ENCODE peak calls at places on chromosomes 12 and 14, in five cellular contexts. J, G, S, U and V are unnamed samples.

GRCh38 chr12:50542448-50542847 is 37.7 kb downstream of the DIP2B start:
- DNase-seq in G (no peak), S (no peak), U (peak), J (peak), V (no peak)

GRCh38 chr12:28388879-28389278 is 198.6 kb downstream of the CCDC91 start:
- DNase-seq in S (no peak), G (no peak), J (no peak), U (no peak), V (no peak)

GRCh38 chr12:117143008-117143532 is 43.9 kb upstream of the TESC start:
- DNase-seq in G (peak), U (peak), S (no peak), J (no peak), V (no peak)

GRCh38 chr14:64074961-64075619 is 219.1 kb downstream of the ESR2 start:
- DNase-seq in S (no peak), G (no peak), J (peak), U (peak), V (no peak)

GRCh38 chr14:29144598-29144997 is 378.0 kb downstream of the FOXG1 start:
- DNase-seq in G (no peak), S (no peak), U (peak), J (peak), V (peak)

GRCh38 chr12:50224026-50224692 is 57.0 kb upstream of the CERS5 start:
- DNase-seq in U (peak), S (no peak), J (peak), G (peak), V (no peak)

GRCh38 chr12:113781415-113782198 is 184.5 kb downstream of the RBM19 start:
- DNase-seq in S (no peak), J (no peak), G (no peak), U (no peak), V (peak)

GRCh38 chr12:642633-643477 is 20.4 kb downstream of the NINJ2 start:
- DNase-seq in G (peak), U (no peak), S (no peak), J (peak), V (no peak)

GRCh38 chr12:41345071-41345470 is 157.0 kb downstream of the PDZRN4 start:
- DNase-seq in J (no peak), G (no peak), S (no peak), U (no peak), V (no peak)

GRCh38 chr12:103955811-103956514 is 9.7 kb upstream of the TDG start:
- DNase-seq in S (no peak), G (no peak), J (no peak), U (peak), V (no peak)

GRCh38 chr12:59182191-59182590 is 261.9 kb upstream of the LRIG3 start:
- DNase-seq in J (no peak), U (peak), G (no peak), S (no peak), V (no peak)

GRCh38 chr12:2053675-2054070 is 886 bp downstream of the CACNA1C start:
- DNase-seq in G (no peak), U (no peak), S (no peak), J (peak), V (no peak)

GRCh38 chr12:52074656-52075408 is 4.7 kb upstream of the SMIM41 start:
- DNase-seq in U (no peak), G (no peak), J (peak), S (no peak), V (no peak)

GRCh38 chr12:117845271-117845904 is 123.4 kb downstream of the KSR2 start:
- DNase-seq in J (peak), U (no peak), G (no peak), S (no peak), V (no peak)

GRCh38 chr12:98951401-98951800 is 306.3 kb downstream of the APAF1 start:
- DNase-seq in G (no peak), U (no peak), J (no peak), S (no peak), V (no peak)

GRCh38 chr12:109127533-109128242 is 11.3 kb downstream of the ACACB start:
- DNase-seq in U (no peak), J (no peak), G (no peak), S (no peak), V (no peak)

GRCh38 chr12:96215933-96216273 is 21.7 kb downstream of the ELK3 start:
- DNase-seq in G (no peak), S (peak), U (no peak), J (no peak), V (no peak)

GRCh38 chr12:2389079-2389790 is 336.4 kb downstream of the CACNA1C start:
- DNase-seq in S (no peak), G (no peak), U (no peak), J (no peak), V (no peak)

GRCh38 chr14:95095991-95096390 is 61.3 kb downstream of the DICER1 start:
- DNase-seq in S (no peak), U (no peak), J (no peak), G (no peak), V (no peak)

GRCh38 chr14:45807187-45807586 is 554.2 kb upstream of the MIS18BP1 start:
- DNase-seq in U (no peak), J (no peak), S (no peak), G (no peak), V (no peak)

GRCh38 chr12:77151030-77151429 is 85.7 kb upstream of the E2F7 start:
- DNase-seq in S (no peak), J (no peak), G (no peak), U (peak), V (no peak)

GRCh38 chr14:20730921-20731320 is 14.8 kb upstream of the EDDM3A start:
- DNase-seq in U (no peak), G (no peak), S (no peak), J (no peak), V (no peak)

GRCh38 chr12:5260086-5260485 is 171.8 kb upstream of the NTF3 start:
- DNase-seq in U (no peak), J (no peak), S (no peak), G (no peak), V (no peak)

GRCh38 chr12:123696641-123697040 is 15.5 kb upstream of the ATP6V0A2 start:
- DNase-seq in S (no peak), J (no peak), U (no peak), G (no peak), V (no peak)

GRCh38 chr12:50218386-50218785 is 51.2 kb upstream of the CERS5 start:
- DNase-seq in J (no peak), S (no peak), G (no peak), U (peak), V (no peak)

GRCh38 chr12:113102811-113103210 is 32.8 kb downstream of the RASAL1 start:
- DNase-seq in U (no peak), G (no peak), S (no peak), J (peak), V (no peak)

GRCh38 chr12:84243686-84244085 is 668.9 kb downstream of the SLC6A15 start:
- DNase-seq in J (no peak), S (no peak), G (no peak), U (no peak), V (no peak)

GRCh38 chr12:79673334-79673733 is 17.4 kb downstream of the PAWR start:
- DNase-seq in J (no peak), G (no peak), S (no peak), U (peak), V (no peak)

GRCh38 chr14:48665077-48665784 is 920.9 kb downstream of the RPS29 start:
- DNase-seq in U (no peak), S (no peak), G (no peak), J (no peak), V (no peak)

GRCh38 chr12:92235703-92236472 is 90.2 kb upstream of the BTG1 start:
- DNase-seq in S (no peak), J (peak), G (no peak), U (no peak), V (no peak)

GRCh38 chr14:41606249-41607118 is at the start of gene LRFN5:
- DNase-seq in U (no peak), J (peak), S (no peak), G (no peak), V (no peak)
- H3K4me3 ChIP-seq in U (peak), J (peak), S (peak), G (peak), V (peak)

DNA sequence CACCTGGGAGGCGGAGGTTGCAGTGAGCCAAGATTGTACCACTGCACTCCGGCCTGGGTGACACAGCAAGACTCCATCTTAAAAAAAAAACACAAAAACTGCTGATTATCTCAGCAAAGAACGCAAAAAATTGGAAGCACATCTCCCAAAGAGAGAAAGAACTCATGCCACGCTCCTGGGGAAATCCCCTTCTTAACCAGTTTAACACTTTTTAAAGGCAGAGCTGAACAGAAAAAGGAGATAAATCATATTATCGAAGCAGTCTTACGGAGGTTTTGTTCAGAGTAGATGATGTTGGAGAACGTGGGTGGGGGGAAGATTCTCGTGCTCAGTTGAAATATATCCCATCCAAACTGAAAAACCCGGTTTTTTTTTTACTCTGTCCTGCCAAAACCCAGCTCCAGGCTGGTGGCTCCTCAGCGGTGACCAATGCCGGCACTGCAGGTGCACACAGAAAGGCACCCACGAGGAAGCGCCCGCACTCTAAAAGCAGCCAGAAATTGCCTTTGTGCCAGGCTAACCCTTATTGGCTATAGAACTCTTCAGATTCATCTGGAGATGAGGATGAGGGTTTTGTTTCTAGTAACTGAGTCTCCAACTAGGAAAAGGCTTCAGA is 100.2 kb upstream of the PARP11 start:
- DNase-seq in G (no peak), U (no peak), S (no peak), J (no peak), V (no peak)
- H3K4me3 ChIP-seq in G (no peak), U (no peak), S (no peak), J (no peak), V (no peak)

GRCh38 chr14:103021817-103022668 is 35.3 kb downstream of the CDC42BPB start:
- DNase-seq in U (peak), J (peak), S (no peak), G (no peak), V (no peak)
- H3K4me3 ChIP-seq in U (no peak), J (peak), S (no peak), G (no peak), V (no peak)

DNA sequence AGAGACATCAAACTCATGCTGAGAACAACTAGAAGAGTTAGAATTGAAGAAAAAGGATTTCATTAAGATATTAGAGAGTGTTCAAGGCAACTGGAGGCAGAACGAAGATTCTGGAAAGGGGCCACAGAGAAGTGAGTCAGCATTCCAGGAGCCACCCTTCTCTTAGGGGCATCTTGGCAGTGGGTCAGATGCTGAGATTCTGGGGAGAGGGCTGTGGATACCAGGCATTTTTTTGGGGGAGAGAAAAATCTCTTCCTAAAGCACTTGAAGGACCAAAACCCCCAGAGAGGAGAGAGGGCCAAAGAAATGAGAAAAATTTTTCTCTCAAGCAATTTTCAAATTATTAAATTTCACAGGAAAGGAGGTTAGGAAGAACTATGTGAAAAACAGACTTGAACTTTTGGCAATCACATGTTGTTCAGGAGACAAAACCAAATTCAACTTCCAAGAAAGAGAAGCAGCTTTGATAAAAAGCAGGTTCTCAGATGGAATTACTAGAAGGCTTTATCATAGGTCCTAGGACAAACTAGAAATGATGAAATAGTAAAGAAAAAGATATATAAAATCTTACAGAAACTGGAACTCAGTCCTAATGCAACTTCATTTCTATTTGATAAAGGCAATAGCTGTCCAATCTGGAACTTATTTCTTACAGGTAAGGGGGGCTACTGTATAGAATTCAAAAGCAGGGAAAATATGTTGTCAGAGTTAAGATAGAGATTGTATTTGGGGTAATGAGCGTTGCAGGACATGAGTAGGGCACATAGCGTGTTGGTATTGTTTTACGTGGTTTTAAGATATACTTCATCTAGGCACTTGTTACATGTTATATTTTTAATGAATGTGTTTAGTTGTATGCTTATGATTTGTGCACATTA is 1.1 kb upstream of the CLEC2D start:
- DNase-seq in G (no peak), U (no peak), J (no peak), S (no peak), V (no peak)
- H3K4me3 ChIP-seq in G (no peak), U (no peak), J (no peak), S (no peak), V (no peak)

GRCh38 chr12:7092986-7093460 is 778 bp upstream of the C1R start:
- DNase-seq in S (no peak), J (no peak), U (no peak), G (no peak), V (no peak)
- H3K4me3 ChIP-seq in S (no peak), J (no peak), U (no peak), G (no peak), V (no peak)

GRCh38 chr14:105485720-105486332 is 860 bp upstream of the CRIP1 start:
- DNase-seq in J (no peak), G (no peak), U (no peak), S (no peak), V (no peak)
- H3K4me3 ChIP-seq in J (no peak), G (peak), U (no peak), S (peak), V (no peak)

GRCh38 chr12:53868516-53868986 is 70.1 kb upstream of the HOXC13 start:
- DNase-seq in J (no peak), S (no peak), U (no peak), G (no peak), V (no peak)

GRCh38 chr12:53870122-53870521 is 68.5 kb upstream of the HOXC13 start:
- DNase-seq in S (no peak), G (no peak), J (no peak), U (no peak), V (no peak)

GRCh38 chr12:53866727-53867126 is 71.9 kb upstream of the HOXC13 start:
- DNase-seq in J (no peak), U (no peak), S (no peak), G (no peak), V (no peak)

GRCh38 chr12:53869500-53869899 is 69.1 kb upstream of the HOXC13 start:
- DNase-seq in S (no peak), G (no peak), U (peak), J (no peak), V (no peak)

GRCh38 chr12:53867216-53868012 is 71.2 kb upstream of the HOXC13 start:
- DNase-seq in U (peak), J (no peak), S (no peak), G (no peak), V (no peak)
- H3K4me3 ChIP-seq in U (no peak), J (no peak), S (no peak), G (no peak), V (no peak)